ENCODE peak calls at places on chromosomes 4 and X, in six cellular contexts. O is naive thymus-derived CD4-positive, alpha-beta T cell; T is stimulated activated naive CD8-positive, alpha-beta T cell treated with anti-CD3 and anti-CD28 coated beads, Interleukin-15, Interleukin-2, amounts not matched to agents 100 U/mL and 50 U/mL, for 24 hours; Q is left lobe of liver; Y is RWPE2; N is stimulated activated effector memory CD8-positive, alpha-beta T cell treated with anti-CD3 and anti-CD28 coated beads, Interleukin-12 subunit alpha, Interleukin-12 subunit beta, amount 100 ng/mL, for 72 hours. H is an unnamed sample.
A peak's percentile ranks its signal among the peaks of the same experiment; 100 is the strongest.

GRCh38 chr4:53558981-53559620 is 32.2 kb downstream of the LNX1 start:
- ATAC-seq in O (no peak), T (no peak), Q (no peak), Y (peak; percentile 26), N (no peak), H (no peak)

GRCh38 chr4:4446434-4446833 is 59.5 kb downstream of the NSG1 start:
- ATAC-seq in O (no peak), T (no peak), Q (no peak), Y (no peak), N (peak; percentile 78), H (no peak)

GRCh38 chr4:127558489-127559407 is 74.0 kb upstream of the INTU start:
- ATAC-seq in O (peak; percentile 18), T (no peak), Q (no peak), Y (no peak), N (peak; percentile 55), H (peak; percentile 16)

GRCh38 chrX:118717703-118718391 is 9.6 kb upstream of the IL13RA1 start:
- ATAC-seq in O (peak; percentile 63), T (no peak), Q (no peak), Y (no peak), N (no peak), H (peak; percentile 55)

GRCh38 chrX:78517124-78517523 is 142.0 kb downstream of the RTL3 start:
- ATAC-seq in O (peak; percentile 95), T (peak; percentile 91), Q (no peak), Y (no peak), N (peak; percentile 96), H (no peak)

GRCh38 chrX:77431227-77431626 is 16.0 kb upstream of the FGF16 start:
- ATAC-seq in O (no peak), T (no peak), Q (no peak), Y (no peak), N (no peak), H (peak; percentile 84)

GRCh38 chr4:27084685-27085356 is 224.2 kb downstream of the STIM2 start:
- ATAC-seq in O (no peak), T (no peak), Q (peak; percentile 43), Y (peak; percentile 49), N (no peak), H (no peak)

GRCh38 chr4:150475763-150476162 is 106.2 kb upstream of the MAB21L2 start:
- ATAC-seq in O (no peak), T (no peak), Q (no peak), Y (no peak), N (no peak), H (no peak)

GRCh38 chrX:1598021-1598875 is 6.8 kb downstream of the AKAP17A start:
- ATAC-seq in O (peak; percentile 26), T (no peak), Q (no peak), Y (no peak), N (no peak), H (no peak)

GRCh38 chrX:16603822-16604221 is 46.1 kb upstream of the S100G start:
- ATAC-seq in O (no peak), T (no peak), Q (no peak), Y (peak; percentile 50), N (no peak), H (no peak)

GRCh38 chr4:16129336-16129735 is 45.5 kb upstream of the PROM1 start:
- ATAC-seq in O (no peak), T (no peak), Q (peak; percentile 77), Y (no peak), N (no peak), H (no peak)

GRCh38 chr4:52748432-52748831 is 2.8 kb downstream of the ERVMER34-1 start:
- ATAC-seq in O (no peak), T (no peak), Q (no peak), Y (no peak), N (no peak), H (no peak)

GRCh38 chr4:1048781-1049590 is 37.6 kb downstream of the FGFRL1 start:
- ATAC-seq in O (peak; percentile 65), T (peak; percentile 48), Q (no peak), Y (no peak), N (peak; percentile 75), H (no peak)

GRCh38 chrX:8907678-8908077 is 106.5 kb upstream of the FAM9A start:
- ATAC-seq in O (no peak), T (no peak), Q (no peak), Y (no peak), N (no peak), H (no peak)

GRCh38 chrX:118240359-118240758 is 105.5 kb upstream of the WDR44 start:
- ATAC-seq in O (no peak), T (no peak), Q (no peak), Y (no peak), N (no peak), H (peak; percentile 5)

GRCh38 chrX:73758253-73758652 is 195.3 kb downstream of the CHIC1 start:
- ATAC-seq in O (no peak), T (no peak), Q (no peak), Y (no peak), N (peak; percentile 83), H (no peak)

GRCh38 chrX:147927220-147927619 is 15.5 kb downstream of the FMR1 start:
- ATAC-seq in O (no peak), T (no peak), Q (no peak), Y (no peak), N (no peak), H (no peak)

GRCh38 chr4:87339440-87339839 is 16.8 kb upstream of the HSD17B13 start:
- ATAC-seq in O (no peak), T (no peak), Q (no peak), Y (no peak), N (no peak), H (no peak)

GRCh38 chr4:15894923-15895411 is 43.6 kb downstream of the FGFBP1 start:
- ATAC-seq in O (no peak), T (no peak), Q (no peak), Y (peak; percentile 27), N (no peak), H (no peak)

GRCh38 chrX:15471016-15471415 is 22.1 kb downstream of the PIR start:
- ATAC-seq in O (peak; percentile 80), T (peak; percentile 66), Q (peak; percentile 81), Y (peak; percentile 77), N (peak; percentile 89), H (peak; percentile 54)

GRCh38 chr4:948101-948935 is 16.1 kb downstream of the TMEM175 start:
- ATAC-seq in O (no peak), T (no peak), Q (no peak), Y (no peak), N (no peak), H (no peak)

GRCh38 chrX:149759824-149760223 is 14.0 kb upstream of the HSFX1 start:
- ATAC-seq in O (no peak), T (no peak), Q (no peak), Y (no peak), N (no peak), H (no peak)

GRCh38 chr4:75841641-75842520 is 60.4 kb downstream of the PPEF2 start:
- ATAC-seq in O (no peak), T (no peak), Q (no peak), Y (no peak), N (no peak), H (no peak)

GRCh38 chr4:60724623-60725022 is 475.5 kb upstream of the ADGRL3 start:
- ATAC-seq in O (no peak), T (no peak), Q (peak; percentile 44), Y (peak; percentile 90), N (no peak), H (no peak)

GRCh38 chr4:153204247-153205027 is at the start of gene TRIM2:
- ATAC-seq in O (no peak), T (no peak), Q (peak; percentile 73), Y (peak; percentile 38), N (no peak), H (peak; percentile 73)

GRCh38 chr4:31053451-31053850 is 333.3 kb downstream of the PCDH7 start:
- ATAC-seq in O (no peak), T (no peak), Q (no peak), Y (no peak), N (no peak), H (no peak)

GRCh38 chr4:78292336-78292735 is 235.2 kb downstream of the FRAS1 start:
- ATAC-seq in O (no peak), T (no peak), Q (no peak), Y (no peak), N (no peak), H (no peak)

GRCh38 chrX:13093489-13094140 is 49.2 kb upstream of the FAM9C start:
- ATAC-seq in O (no peak), T (peak; percentile 41), Q (no peak), Y (no peak), N (peak; percentile 73), H (no peak)

GRCh38 chr4:25925486-25926201 is 11.6 kb downstream of the SMIM20 start:
- ATAC-seq in O (peak; percentile 40), T (no peak), Q (no peak), Y (no peak), N (peak; percentile 55), H (no peak)

GRCh38 chrX:43860646-43861370 is 21.4 kb downstream of the MAOB start:
- ATAC-seq in O (no peak), T (no peak), Q (peak; percentile 58), Y (peak; percentile 31), N (no peak), H (no peak)

GRCh38 chr4:23165669-23166068 is 472.9 kb downstream of the GBA3 start:
- ATAC-seq in O (no peak), T (no peak), Q (no peak), Y (no peak), N (no peak), H (no peak)

GRCh38 chrX:27619975-27620374 is 29.8 kb downstream of the DCAF8L2 start:
- ATAC-seq in O (no peak), T (no peak), Q (peak; percentile 44), Y (no peak), N (no peak), H (no peak)

GRCh38 chrX:2703991-2704369 is 12.9 kb downstream of the CD99 start:
- ATAC-seq in O (no peak), T (no peak), Q (no peak), Y (peak; percentile 26), N (no peak), H (peak; percentile 57)

GRCh38 chr4:38837849-38838248 is 18.8 kb downstream of the TLR6 start:
- ATAC-seq in O (peak; percentile 72), T (no peak), Q (no peak), Y (no peak), N (peak; percentile 57), H (no peak)

GRCh38 chr4:16686195-16686594 is 212.2 kb downstream of the LDB2 start:
- ATAC-seq in O (no peak), T (no peak), Q (no peak), Y (peak; percentile 80), N (no peak), H (peak; percentile 77)

GRCh38 chr4:163607292-163607691 is 112.8 kb downstream of the TMA16 start:
- ATAC-seq in O (peak; percentile 38), T (no peak), Q (no peak), Y (no peak), N (no peak), H (no peak)

GRCh38 chr4:13097971-13098370 is 386.2 kb downstream of the RAB28 start:
- ATAC-seq in O (no peak), T (no peak), Q (no peak), Y (no peak), N (no peak), H (no peak)

GRCh38 chr4:147846318-147847135 is 114.6 kb downstream of the ARHGAP10 start:
- ATAC-seq in O (peak; percentile 60), T (peak; percentile 82), Q (no peak), Y (no peak), N (peak; percentile 88), H (no peak)